ENCODE peak calls at places on chromosomes 7 and 10, in ten cellular contexts. One of them, this sample, is unnamed.

GRCh38 chr10:132836832-132837540 is 51.0 kb upstream of the NKX6-2 start:
- DNase-seq in cortex of kidney: no peak
- DNase-seq in fibroblast of pulmonary artery: peak
- DNase-seq in glomerular endothelial cell: no peak
- DNase-seq in psoas muscle: peak
- DNase-seq in H7: peak
- DNase-seq in fibroblast of the conjunctiva: no peak
- DNase-seq in NCI-H524 treated with DMSO at 0.1 percent for 48 hours: no peak
- DNase-seq in activated T-cell treated with anti-CD3 and anti-CD28 coated beads, Interleukin-2, amount 50 U/mL, for 72 hours: peak
- DNase-seq in NCI-H1105: peak
- DNase-seq in this sample: no peak

GRCh38 chr7:35825984-35826383 is 25.1 kb downstream of the SEPTIN7 start:
- DNase-seq in fibroblast of the conjunctiva: no peak
- DNase-seq in H7: no peak
- DNase-seq in cortex of kidney: no peak
- DNase-seq in fibroblast of pulmonary artery: no peak
- DNase-seq in glomerular endothelial cell: no peak
- DNase-seq in psoas muscle: no peak
- DNase-seq in NCI-H1105: no peak
- DNase-seq in NCI-H524 treated with DMSO at 0.1 percent for 48 hours: no peak
- DNase-seq in activated T-cell treated with anti-CD3 and anti-CD28 coated beads, Interleukin-2, amount 50 U/mL, for 72 hours: no peak
- DNase-seq in this sample: no peak

GRCh38 chr7:157463245-157463644 is 126.4 kb downstream of the DNAJB6 start:
- DNase-seq in fibroblast of pulmonary artery: no peak
- DNase-seq in cortex of kidney: no peak
- DNase-seq in fibroblast of the conjunctiva: no peak
- DNase-seq in H7: no peak
- DNase-seq in NCI-H524 treated with DMSO at 0.1 percent for 48 hours: no peak
- DNase-seq in activated T-cell treated with anti-CD3 and anti-CD28 coated beads, Interleukin-2, amount 50 U/mL, for 72 hours: no peak
- DNase-seq in NCI-H1105: no peak
- DNase-seq in psoas muscle: no peak
- DNase-seq in glomerular endothelial cell: no peak
- DNase-seq in this sample: no peak

GRCh38 chr10:59991661-59992060 is 85.3 kb upstream of the CCDC6 start:
- DNase-seq in cortex of kidney: no peak
- DNase-seq in fibroblast of the conjunctiva: peak
- DNase-seq in NCI-H524 treated with DMSO at 0.1 percent for 48 hours: no peak
- DNase-seq in H7: peak
- DNase-seq in NCI-H1105: peak
- DNase-seq in glomerular endothelial cell: no peak
- DNase-seq in fibroblast of pulmonary artery: peak
- DNase-seq in activated T-cell treated with anti-CD3 and anti-CD28 coated beads, Interleukin-2, amount 50 U/mL, for 72 hours: no peak
- DNase-seq in psoas muscle: no peak
- DNase-seq in this sample: no peak

GRCh38 chr7:7957513-7957912 is 11.1 kb upstream of the GLCCI1 start:
- DNase-seq in NCI-H1105: no peak
- DNase-seq in H7: no peak
- DNase-seq in fibroblast of pulmonary artery: no peak
- DNase-seq in cortex of kidney: no peak
- DNase-seq in glomerular endothelial cell: no peak
- DNase-seq in activated T-cell treated with anti-CD3 and anti-CD28 coated beads, Interleukin-2, amount 50 U/mL, for 72 hours: no peak
- DNase-seq in fibroblast of the conjunctiva: no peak
- DNase-seq in psoas muscle: no peak
- DNase-seq in NCI-H524 treated with DMSO at 0.1 percent for 48 hours: no peak
- DNase-seq in this sample: no peak

GRCh38 chr10:133117688-133118071 is 30.0 kb downstream of the ADGRA1 start:
- DNase-seq in cortex of kidney: no peak
- DNase-seq in glomerular endothelial cell: no peak
- DNase-seq in NCI-H524 treated with DMSO at 0.1 percent for 48 hours: no peak
- DNase-seq in H7: no peak
- DNase-seq in psoas muscle: peak
- DNase-seq in activated T-cell treated with anti-CD3 and anti-CD28 coated beads, Interleukin-2, amount 50 U/mL, for 72 hours: no peak
- DNase-seq in fibroblast of the conjunctiva: no peak
- DNase-seq in NCI-H1105: no peak
- DNase-seq in fibroblast of pulmonary artery: no peak
- DNase-seq in this sample: no peak

GRCh38 chr10:86078639-86079035 is 288.0 kb downstream of the GRID1 start:
- DNase-seq in fibroblast of pulmonary artery: no peak
- DNase-seq in cortex of kidney: no peak
- DNase-seq in glomerular endothelial cell: no peak
- DNase-seq in H7: no peak
- DNase-seq in NCI-H524 treated with DMSO at 0.1 percent for 48 hours: no peak
- DNase-seq in fibroblast of the conjunctiva: no peak
- DNase-seq in activated T-cell treated with anti-CD3 and anti-CD28 coated beads, Interleukin-2, amount 50 U/mL, for 72 hours: no peak
- DNase-seq in psoas muscle: no peak
- DNase-seq in NCI-H1105: no peak
- DNase-seq in this sample: no peak

GRCh38 chr7:18125536-18125935 is 97.9 kb upstream of the PRPS1L1 start:
- DNase-seq in activated T-cell treated with anti-CD3 and anti-CD28 coated beads, Interleukin-2, amount 50 U/mL, for 72 hours: no peak
- DNase-seq in NCI-H1105: no peak
- DNase-seq in NCI-H524 treated with DMSO at 0.1 percent for 48 hours: no peak
- DNase-seq in cortex of kidney: no peak
- DNase-seq in fibroblast of the conjunctiva: no peak
- DNase-seq in H7: no peak
- DNase-seq in fibroblast of pulmonary artery: peak
- DNase-seq in glomerular endothelial cell: no peak
- DNase-seq in psoas muscle: no peak
- DNase-seq in this sample: no peak

GRCh38 chr10:5832946-5833345 is 19.7 kb upstream of the GDI2 start:
- DNase-seq in psoas muscle: no peak
- DNase-seq in glomerular endothelial cell: no peak
- DNase-seq in NCI-H1105: no peak
- DNase-seq in NCI-H524 treated with DMSO at 0.1 percent for 48 hours: no peak
- DNase-seq in fibroblast of pulmonary artery: no peak
- DNase-seq in cortex of kidney: no peak
- DNase-seq in fibroblast of the conjunctiva: no peak
- DNase-seq in activated T-cell treated with anti-CD3 and anti-CD28 coated beads, Interleukin-2, amount 50 U/mL, for 72 hours: no peak
- DNase-seq in H7: no peak
- DNase-seq in this sample: no peak

GRCh38 chr10:121774404-121774803 is 153.4 kb downstream of the ATE1 start:
- DNase-seq in cortex of kidney: no peak
- DNase-seq in fibroblast of pulmonary artery: no peak
- DNase-seq in NCI-H524 treated with DMSO at 0.1 percent for 48 hours: no peak
- DNase-seq in H7: no peak
- DNase-seq in psoas muscle: no peak
- DNase-seq in fibroblast of the conjunctiva: no peak
- DNase-seq in glomerular endothelial cell: no peak
- DNase-seq in activated T-cell treated with anti-CD3 and anti-CD28 coated beads, Interleukin-2, amount 50 U/mL, for 72 hours: no peak
- DNase-seq in NCI-H1105: no peak
- DNase-seq in this sample: no peak

GRCh38 chr10:95419399-95419798 is 128.6 kb upstream of the PDLIM1 start:
- DNase-seq in cortex of kidney: no peak
- DNase-seq in NCI-H524 treated with DMSO at 0.1 percent for 48 hours: no peak
- DNase-seq in H7: no peak
- DNase-seq in activated T-cell treated with anti-CD3 and anti-CD28 coated beads, Interleukin-2, amount 50 U/mL, for 72 hours: no peak
- DNase-seq in fibroblast of pulmonary artery: no peak
- DNase-seq in NCI-H1105: no peak
- DNase-seq in glomerular endothelial cell: no peak
- DNase-seq in psoas muscle: no peak
- DNase-seq in fibroblast of the conjunctiva: no peak
- DNase-seq in this sample: no peak

GRCh38 chr10:100996678-100997363 is 2.8 kb upstream of the LZTS2 start:
- DNase-seq in H7: peak
- DNase-seq in NCI-H1105: no peak
- DNase-seq in NCI-H524 treated with DMSO at 0.1 percent for 48 hours: no peak
- DNase-seq in activated T-cell treated with anti-CD3 and anti-CD28 coated beads, Interleukin-2, amount 50 U/mL, for 72 hours: peak
- DNase-seq in fibroblast of pulmonary artery: no peak
- DNase-seq in psoas muscle: no peak
- DNase-seq in glomerular endothelial cell: no peak
- DNase-seq in fibroblast of the conjunctiva: no peak
- DNase-seq in cortex of kidney: no peak
- DNase-seq in this sample: no peak

GRCh38 chr7:111357691-111358090 is 204.6 kb downstream of the IMMP2L start:
- DNase-seq in NCI-H524 treated with DMSO at 0.1 percent for 48 hours: no peak
- DNase-seq in psoas muscle: no peak
- DNase-seq in glomerular endothelial cell: no peak
- DNase-seq in NCI-H1105: no peak
- DNase-seq in fibroblast of pulmonary artery: peak
- DNase-seq in cortex of kidney: no peak
- DNase-seq in fibroblast of the conjunctiva: peak
- DNase-seq in H7: no peak
- DNase-seq in activated T-cell treated with anti-CD3 and anti-CD28 coated beads, Interleukin-2, amount 50 U/mL, for 72 hours: no peak
- DNase-seq in this sample: no peak

GRCh38 chr10:5477948-5478693 is 21.2 kb downstream of the CALML5 start:
- DNase-seq in psoas muscle: no peak
- DNase-seq in NCI-H524 treated with DMSO at 0.1 percent for 48 hours: no peak
- DNase-seq in activated T-cell treated with anti-CD3 and anti-CD28 coated beads, Interleukin-2, amount 50 U/mL, for 72 hours: no peak
- DNase-seq in glomerular endothelial cell: no peak
- DNase-seq in cortex of kidney: no peak
- DNase-seq in H7: peak
- DNase-seq in fibroblast of the conjunctiva: no peak
- DNase-seq in fibroblast of pulmonary artery: no peak
- DNase-seq in NCI-H1105: no peak
- DNase-seq in this sample: no peak

GRCh38 chr7:5774136-5774535 is 7.3 kb downstream of the RNF216 start:
- DNase-seq in H7: no peak
- DNase-seq in glomerular endothelial cell: no peak
- DNase-seq in psoas muscle: no peak
- DNase-seq in NCI-H1105: no peak
- DNase-seq in activated T-cell treated with anti-CD3 and anti-CD28 coated beads, Interleukin-2, amount 50 U/mL, for 72 hours: no peak
- DNase-seq in NCI-H524 treated with DMSO at 0.1 percent for 48 hours: no peak
- DNase-seq in cortex of kidney: no peak
- DNase-seq in fibroblast of the conjunctiva: no peak
- DNase-seq in fibroblast of pulmonary artery: no peak
- DNase-seq in this sample: no peak

GRCh38 chr10:124560377-124560776 is 98.8 kb downstream of the LHPP start:
- DNase-seq in psoas muscle: peak
- DNase-seq in NCI-H1105: no peak
- DNase-seq in fibroblast of pulmonary artery: peak
- DNase-seq in glomerular endothelial cell: no peak
- DNase-seq in activated T-cell treated with anti-CD3 and anti-CD28 coated beads, Interleukin-2, amount 50 U/mL, for 72 hours: no peak
- DNase-seq in cortex of kidney: no peak
- DNase-seq in H7: peak
- DNase-seq in fibroblast of the conjunctiva: peak
- DNase-seq in NCI-H524 treated with DMSO at 0.1 percent for 48 hours: no peak
- DNase-seq in this sample: no peak

GRCh38 chr7:128425851-128426250 is 16.1 kb upstream of the IMPDH1 start:
- DNase-seq in H7: peak
- DNase-seq in NCI-H1105: no peak
- DNase-seq in NCI-H524 treated with DMSO at 0.1 percent for 48 hours: no peak
- DNase-seq in fibroblast of pulmonary artery: peak
- DNase-seq in glomerular endothelial cell: no peak
- DNase-seq in psoas muscle: peak
- DNase-seq in cortex of kidney: no peak
- DNase-seq in activated T-cell treated with anti-CD3 and anti-CD28 coated beads, Interleukin-2, amount 50 U/mL, for 72 hours: peak
- DNase-seq in fibroblast of the conjunctiva: peak
- DNase-seq in this sample: no peak

GRCh38 chr10:74206727-74207126 is 55.7 kb downstream of the ADK start:
- DNase-seq in fibroblast of the conjunctiva: no peak
- DNase-seq in psoas muscle: no peak
- DNase-seq in fibroblast of pulmonary artery: no peak
- DNase-seq in NCI-H524 treated with DMSO at 0.1 percent for 48 hours: no peak
- DNase-seq in H7: no peak
- DNase-seq in glomerular endothelial cell: no peak
- DNase-seq in NCI-H1105: peak
- DNase-seq in cortex of kidney: no peak
- DNase-seq in activated T-cell treated with anti-CD3 and anti-CD28 coated beads, Interleukin-2, amount 50 U/mL, for 72 hours: no peak
- DNase-seq in this sample: no peak

GRCh38 chr10:30701471-30702173 is 72.1 kb upstream of the LYZL2 start:
- DNase-seq in H7: no peak
- DNase-seq in cortex of kidney: no peak
- DNase-seq in fibroblast of pulmonary artery: peak
- DNase-seq in NCI-H1105: no peak
- DNase-seq in glomerular endothelial cell: no peak
- DNase-seq in psoas muscle: no peak
- DNase-seq in NCI-H524 treated with DMSO at 0.1 percent for 48 hours: no peak
- DNase-seq in fibroblast of the conjunctiva: no peak
- DNase-seq in activated T-cell treated with anti-CD3 and anti-CD28 coated beads, Interleukin-2, amount 50 U/mL, for 72 hours: peak
- DNase-seq in this sample: no peak

GRCh38 chr10:31136951-31137885 is 105.6 kb upstream of the ZNF438 start:
- DNase-seq in glomerular endothelial cell: no peak
- DNase-seq in fibroblast of pulmonary artery: peak
- DNase-seq in psoas muscle: no peak
- DNase-seq in fibroblast of the conjunctiva: no peak
- DNase-seq in H7: no peak
- DNase-seq in cortex of kidney: no peak
- DNase-seq in NCI-H524 treated with DMSO at 0.1 percent for 48 hours: no peak
- DNase-seq in activated T-cell treated with anti-CD3 and anti-CD28 coated beads, Interleukin-2, amount 50 U/mL, for 72 hours: no peak
- DNase-seq in NCI-H1105: no peak
- DNase-seq in this sample: no peak

GRCh38 chr10:15222511-15222910 is 54.0 kb upstream of the NMT2 start:
- DNase-seq in activated T-cell treated with anti-CD3 and anti-CD28 coated beads, Interleukin-2, amount 50 U/mL, for 72 hours: no peak
- DNase-seq in NCI-H1105: no peak
- DNase-seq in psoas muscle: no peak
- DNase-seq in fibroblast of pulmonary artery: no peak
- DNase-seq in H7: no peak
- DNase-seq in cortex of kidney: no peak
- DNase-seq in NCI-H524 treated with DMSO at 0.1 percent for 48 hours: no peak
- DNase-seq in glomerular endothelial cell: no peak
- DNase-seq in fibroblast of the conjunctiva: no peak
- DNase-seq in this sample: no peak

GRCh38 chr7:99272476-99273045 is at the start of gene MYH16:
- DNase-seq in fibroblast of pulmonary artery: no peak
- DNase-seq in psoas muscle: no peak
- DNase-seq in H7: no peak
- DNase-seq in glomerular endothelial cell: no peak
- DNase-seq in cortex of kidney: no peak
- DNase-seq in activated T-cell treated with anti-CD3 and anti-CD28 coated beads, Interleukin-2, amount 50 U/mL, for 72 hours: no peak
- DNase-seq in NCI-H524 treated with DMSO at 0.1 percent for 48 hours: no peak
- DNase-seq in NCI-H1105: no peak
- DNase-seq in fibroblast of the conjunctiva: no peak
- DNase-seq in this sample: no peak

GRCh38 chr7:151511270-151511669 is 8.4 kb downstream of the RHEB start:
- DNase-seq in psoas muscle: no peak
- DNase-seq in H7: no peak
- DNase-seq in activated T-cell treated with anti-CD3 and anti-CD28 coated beads, Interleukin-2, amount 50 U/mL, for 72 hours: no peak
- DNase-seq in fibroblast of the conjunctiva: no peak
- DNase-seq in NCI-H1105: no peak
- DNase-seq in glomerular endothelial cell: no peak
- DNase-seq in NCI-H524 treated with DMSO at 0.1 percent for 48 hours: no peak
- DNase-seq in fibroblast of pulmonary artery: no peak
- DNase-seq in cortex of kidney: no peak
- DNase-seq in this sample: no peak

GRCh38 chr7:94888542-94888941 is 18.9 kb upstream of the PPP1R9A start:
- DNase-seq in NCI-H1105: peak
- DNase-seq in cortex of kidney: no peak
- DNase-seq in psoas muscle: no peak
- DNase-seq in fibroblast of the conjunctiva: no peak
- DNase-seq in fibroblast of pulmonary artery: peak
- DNase-seq in H7: no peak
- DNase-seq in glomerular endothelial cell: peak
- DNase-seq in activated T-cell treated with anti-CD3 and anti-CD28 coated beads, Interleukin-2, amount 50 U/mL, for 72 hours: no peak
- DNase-seq in NCI-H524 treated with DMSO at 0.1 percent for 48 hours: no peak
- DNase-seq in this sample: peak

GRCh38 chr10:62788861-62789467 is 15.6 kb upstream of the ADO start:
- DNase-seq in fibroblast of the conjunctiva: no peak
- DNase-seq in glomerular endothelial cell: no peak
- DNase-seq in H7: no peak
- DNase-seq in cortex of kidney: no peak
- DNase-seq in fibroblast of pulmonary artery: no peak
- DNase-seq in activated T-cell treated with anti-CD3 and anti-CD28 coated beads, Interleukin-2, amount 50 U/mL, for 72 hours: no peak
- DNase-seq in NCI-H524 treated with DMSO at 0.1 percent for 48 hours: no peak
- DNase-seq in psoas muscle: no peak
- DNase-seq in NCI-H1105: no peak
- DNase-seq in this sample: no peak

GRCh38 chr7:105015631-105015965 is 1.6 kb downstream of the KMT2E start:
- DNase-seq in fibroblast of pulmonary artery: peak
- DNase-seq in cortex of kidney: no peak
- DNase-seq in NCI-H1105: no peak
- DNase-seq in fibroblast of the conjunctiva: no peak
- DNase-seq in activated T-cell treated with anti-CD3 and anti-CD28 coated beads, Interleukin-2, amount 50 U/mL, for 72 hours: peak
- DNase-seq in psoas muscle: no peak
- DNase-seq in glomerular endothelial cell: no peak
- DNase-seq in NCI-H524 treated with DMSO at 0.1 percent for 48 hours: no peak
- DNase-seq in H7: peak
- DNase-seq in this sample: no peak

GRCh38 chr7:9149499-9150082 is 716.2 kb downstream of the NXPH1 start:
- DNase-seq in fibroblast of the conjunctiva: no peak
- DNase-seq in NCI-H1105: no peak
- DNase-seq in H7: no peak
- DNase-seq in cortex of kidney: no peak
- DNase-seq in psoas muscle: no peak
- DNase-seq in glomerular endothelial cell: no peak
- DNase-seq in fibroblast of pulmonary artery: no peak
- DNase-seq in NCI-H524 treated with DMSO at 0.1 percent for 48 hours: no peak
- DNase-seq in activated T-cell treated with anti-CD3 and anti-CD28 coated beads, Interleukin-2, amount 50 U/mL, for 72 hours: peak
- DNase-seq in this sample: no peak

GRCh38 chr10:86287422-86287793 is 79.2 kb downstream of the GRID1 start:
- DNase-seq in NCI-H524 treated with DMSO at 0.1 percent for 48 hours: no peak
- DNase-seq in NCI-H1105: no peak
- DNase-seq in fibroblast of pulmonary artery: no peak
- DNase-seq in activated T-cell treated with anti-CD3 and anti-CD28 coated beads, Interleukin-2, amount 50 U/mL, for 72 hours: no peak
- DNase-seq in H7: no peak
- DNase-seq in fibroblast of the conjunctiva: no peak
- DNase-seq in glomerular endothelial cell: no peak
- DNase-seq in cortex of kidney: no peak
- DNase-seq in psoas muscle: no peak
- DNase-seq in this sample: no peak